ENCODE peak calls at places on chromosome 6, in six cellular contexts. One of them, this sample, is unnamed.

GRCh38 chr6:30260036-30260504 is 46.9 kb upstream of the TRIM26 start:
- DNase-seq in choroid plexus epithelial cell: peak; percentile 7
- DNase-seq in GM19239: no peak
- DNase-seq in H54: no peak
- DNase-seq in COR-L47: no peak
- DNase-seq in non-pigmented ciliary epithelial cell: no peak
- DNase-seq in this sample: no peak

GRCh38 chr6:105459049-105459448 is 56.2 kb upstream of the PREP start:
- DNase-seq in choroid plexus epithelial cell: no peak
- DNase-seq in GM19239: peak; percentile 18
- DNase-seq in H54: no peak
- DNase-seq in COR-L47: no peak
- DNase-seq in non-pigmented ciliary epithelial cell: no peak
- DNase-seq in this sample: no peak

GRCh38 chr6:163645560-163645959 is 231.0 kb downstream of the QKI start:
- DNase-seq in choroid plexus epithelial cell: peak; percentile 4
- DNase-seq in GM19239: no peak
- DNase-seq in H54: no peak
- DNase-seq in COR-L47: no peak
- DNase-seq in non-pigmented ciliary epithelial cell: no peak
- DNase-seq in this sample: no peak

GRCh38 chr6:390914-391558 is 516 bp upstream of the IRF4 start:
- DNase-seq in choroid plexus epithelial cell: peak; percentile 22
- DNase-seq in GM19239: no peak
- DNase-seq in H54: no peak
- DNase-seq in COR-L47: no peak
- DNase-seq in non-pigmented ciliary epithelial cell: no peak
- DNase-seq in this sample: no peak

GRCh38 chr6:27451660-27452390 is 21.1 kb downstream of the ZNF184 start:
- DNase-seq in choroid plexus epithelial cell: no peak
- DNase-seq in GM19239: no peak
- DNase-seq in H54: no peak
- DNase-seq in COR-L47: no peak
- DNase-seq in non-pigmented ciliary epithelial cell: no peak
- DNase-seq in this sample: no peak

GRCh38 chr6:98769546-98769945 is 64.8 kb upstream of the POU3F2 start:
- DNase-seq in choroid plexus epithelial cell: peak; percentile 12
- DNase-seq in GM19239: no peak
- DNase-seq in H54: peak; percentile 2
- DNase-seq in COR-L47: peak; percentile 61
- DNase-seq in non-pigmented ciliary epithelial cell: no peak
- DNase-seq in this sample: no peak

GRCh38 chr6:30720738-30721197 is 616 bp downstream of the TUBB start:
- DNase-seq in choroid plexus epithelial cell: peak; percentile 41
- DNase-seq in GM19239: no peak
- DNase-seq in H54: no peak
- DNase-seq in COR-L47: peak; percentile 86
- DNase-seq in non-pigmented ciliary epithelial cell: no peak
- DNase-seq in this sample: no peak

GRCh38 chr6:44263357-44264100 is 1.8 kb downstream of the NFKBIE start:
- DNase-seq in choroid plexus epithelial cell: peak; percentile 62
- DNase-seq in GM19239: no peak
- DNase-seq in H54: no peak
- DNase-seq in COR-L47: no peak
- DNase-seq in non-pigmented ciliary epithelial cell: no peak
- DNase-seq in this sample: no peak

GRCh38 chr6:100695445-100695844 is 185.7 kb downstream of the ASCC3 start:
- DNase-seq in choroid plexus epithelial cell: no peak
- DNase-seq in GM19239: no peak
- DNase-seq in H54: no peak
- DNase-seq in COR-L47: no peak
- DNase-seq in non-pigmented ciliary epithelial cell: no peak
- DNase-seq in this sample: no peak

GRCh38 chr6:113073611-113074191 is 726.6 kb downstream of the RFPL4B start:
- DNase-seq in choroid plexus epithelial cell: peak; percentile 71
- DNase-seq in GM19239: no peak
- DNase-seq in H54: no peak
- DNase-seq in COR-L47: no peak
- DNase-seq in non-pigmented ciliary epithelial cell: peak; percentile 35
- DNase-seq in this sample: peak; percentile 16

GRCh38 chr6:41519305-41519747 is 26.9 kb upstream of the FOXP4 start:
- DNase-seq in choroid plexus epithelial cell: no peak
- DNase-seq in GM19239: no peak
- DNase-seq in H54: no peak
- DNase-seq in COR-L47: no peak
- DNase-seq in non-pigmented ciliary epithelial cell: no peak
- DNase-seq in this sample: no peak

GRCh38 chr6:156718647-156719394 is 58.4 kb upstream of the ARID1B start:
- DNase-seq in choroid plexus epithelial cell: peak; percentile 70
- DNase-seq in GM19239: no peak
- DNase-seq in H54: peak; percentile 66
- DNase-seq in COR-L47: no peak
- DNase-seq in non-pigmented ciliary epithelial cell: peak; percentile 54
- DNase-seq in this sample: no peak

GRCh38 chr6:152316024-152316423 is 321.1 kb downstream of the SYNE1 start:
- DNase-seq in choroid plexus epithelial cell: peak; percentile 98
- DNase-seq in GM19239: no peak
- DNase-seq in H54: no peak
- DNase-seq in COR-L47: no peak
- DNase-seq in non-pigmented ciliary epithelial cell: peak; percentile 87
- DNase-seq in this sample: peak; percentile 72

GRCh38 chr6:52009736-52010135 is 77.7 kb downstream of the PKHD1 start:
- DNase-seq in choroid plexus epithelial cell: no peak
- DNase-seq in GM19239: no peak
- DNase-seq in H54: no peak
- DNase-seq in COR-L47: no peak
- DNase-seq in non-pigmented ciliary epithelial cell: no peak
- DNase-seq in this sample: no peak

GRCh38 chr6:26315274-26315673 is 49.7 kb upstream of the BTN3A2 start:
- DNase-seq in choroid plexus epithelial cell: no peak
- DNase-seq in GM19239: no peak
- DNase-seq in H54: no peak
- DNase-seq in COR-L47: no peak
- DNase-seq in non-pigmented ciliary epithelial cell: no peak
- DNase-seq in this sample: no peak

This sample was measured in AG04449.